ENCODE peak calls at places on chromosomes 2 and 18, in nine cellular contexts. G is NB4, R is fibroblast of the aortic adventitia, O is GM23338, D is fibroblast of pulmonary artery, Y is left ventricle myocardium inferior, E is Peyer's patch, F is astrocyte of the spinal cord, H is cardiac muscle cell. L is an unnamed sample.

GRCh38 chr2:119255760-119256573 is 32.3 kb downstream of the STEAP3 start:
- DNase-seq in G (peak; percentile 16), R (peak; percentile 95), O (peak; percentile 77), D (peak; percentile 97), Y (no peak), E (no peak), F (peak; percentile 97), H (no peak), L (peak; percentile 93)

GRCh38 chr2:41992700-41993070 is 55.1 kb upstream of the PKDCC start:
- DNase-seq in G (no peak), R (no peak), O (no peak), D (no peak), Y (no peak), E (no peak), F (no peak), H (no peak), L (no peak)

GRCh38 chr18:63022429-63023022 is 297.0 kb downstream of the BCL2 start:
- DNase-seq in G (peak; percentile 21), R (no peak), O (peak; percentile 78), D (no peak), Y (no peak), E (no peak), F (no peak), H (peak; percentile 12), L (no peak)

GRCh38 chr2:95043300-95043786 is 17.8 kb downstream of the MAL start:
- DNase-seq in G (no peak), R (peak; percentile 79), O (no peak), D (peak; percentile 87), Y (peak; percentile 92), E (peak; percentile 46), F (peak; percentile 71), H (peak; percentile 23), L (peak; percentile 80)

GRCh38 chr2:120831106-120831505 is 95.4 kb downstream of the GLI2 start:
- DNase-seq in G (no peak), R (no peak), O (no peak), D (no peak), Y (no peak), E (peak; percentile 31), F (no peak), H (no peak), L (no peak)

GRCh38 chr2:57869763-57870344 is 176.8 kb upstream of the VRK2 start:
- DNase-seq in G (no peak), R (no peak), O (no peak), D (no peak), Y (no peak), E (no peak), F (no peak), H (no peak), L (no peak)

GRCh38 chr2:71291398-71291797 is 40.2 kb upstream of the ZNF638 start:
- DNase-seq in G (no peak), R (no peak), O (no peak), D (no peak), Y (no peak), E (no peak), F (no peak), H (no peak), L (no peak)

GRCh38 chr2:233404227-233404626 is 49.9 kb downstream of the DGKD start:
- DNase-seq in G (peak; percentile 63), R (peak; percentile 53), O (peak; percentile 59), D (peak; percentile 69), Y (no peak), E (no peak), F (peak; percentile 33), H (peak; percentile 48), L (peak; percentile 71)

GRCh38 chr2:125330133-125330532 is 1305.0 kb downstream of the CNTNAP5 start:
- DNase-seq in G (no peak), R (no peak), O (no peak), D (no peak), Y (no peak), E (no peak), F (no peak), H (no peak), L (no peak)

GRCh38 chr2:31087491-31087890 is 50.7 kb downstream of the GALNT14 start:
- DNase-seq in G (no peak), R (no peak), O (no peak), D (no peak), Y (no peak), E (no peak), F (no peak), H (no peak), L (no peak)

GRCh38 chr2:122031544-122032263 is 276.3 kb downstream of the TSN start:
- DNase-seq in G (no peak), R (no peak), O (no peak), D (peak; percentile 44), Y (peak; percentile 27), E (no peak), F (no peak), H (no peak), L (peak; percentile 51)

GRCh38 chr2:9288233-9288632 is 81.6 kb downstream of the ASAP2 start:
- DNase-seq in G (no peak), R (peak; percentile 91), O (no peak), D (peak; percentile 78), Y (no peak), E (no peak), F (peak; percentile 97), H (no peak), L (peak; percentile 98)

GRCh38 chr2:150125188-150125587 is 362.3 kb downstream of the RND3 start:
- DNase-seq in G (no peak), R (no peak), O (no peak), D (no peak), Y (no peak), E (no peak), F (no peak), H (no peak), L (no peak)

GRCh38 chr2:5389740-5390139 is 302.4 kb upstream of the SOX11 start:
- DNase-seq in G (no peak), R (no peak), O (no peak), D (no peak), Y (peak; percentile 20), E (no peak), F (no peak), H (no peak), L (no peak)

GRCh38 chr2:224591245-224591644 is 6.1 kb upstream of the CUL3 start:
- DNase-seq in G (no peak), R (no peak), O (no peak), D (no peak), Y (no peak), E (no peak), F (no peak), H (no peak), L (no peak)

GRCh38 chr2:69916151-69916550 is 1.2 kb downstream of the MXD1 start:
- DNase-seq in G (no peak), R (no peak), O (no peak), D (no peak), Y (no peak), E (no peak), F (no peak), H (no peak), L (no peak)

GRCh38 chr2:158457826-158458616 is 1.3 kb downstream of the PKP4 start:
- DNase-seq in G (peak; percentile 85), R (peak; percentile 47), O (peak; percentile 97), D (peak; percentile 56), Y (peak; percentile 72), E (peak; percentile 93), F (peak; percentile 66), H (peak; percentile 93), L (peak; percentile 59)

GRCh38 chr2:221779614-221780067 is 207.5 kb upstream of the EPHA4 start:
- DNase-seq in G (no peak), R (peak; percentile 99), O (no peak), D (peak; percentile 87), Y (no peak), E (no peak), F (peak; percentile 90), H (no peak), L (peak; percentile 54)

GRCh38 chr2:224520064-224520463 is 65.1 kb downstream of the CUL3 start:
- DNase-seq in G (peak; percentile 34), R (peak; percentile 88), O (no peak), D (peak; percentile 78), Y (no peak), E (no peak), F (peak; percentile 80), H (no peak), L (peak; percentile 79)

GRCh38 chr2:174901075-174901474 is 104.1 kb downstream of the CHN1 start:
- DNase-seq in G (no peak), R (peak; percentile 19), O (no peak), D (no peak), Y (no peak), E (no peak), F (no peak), H (no peak), L (peak; percentile 24)
- H3K4me3 ChIP-seq in G (no peak overlapping the region), R (no peak overlapping the region), O (no peak overlapping the region), D (no peak overlapping the region), Y (peak overlapping the region; percentile 21), E (no peak overlapping the region), F (no peak overlapping the region), H (no peak overlapping the region), L (no peak overlapping the region)

GRCh38 chr2:173956454-173956853 is 8.7 kb downstream of the SP3 start:
- DNase-seq in G (no peak), R (no peak), O (no peak), D (no peak), Y (no peak), E (no peak), F (no peak), H (no peak), L (no peak)

GRCh38 chr2:173955867-173956266 is 9.3 kb downstream of the SP3 start:
- DNase-seq in G (no peak), R (no peak), O (no peak), D (no peak), Y (no peak), E (no peak), F (no peak), H (no peak), L (no peak)

GRCh38 chr2:173957517-173957916 is 7.7 kb downstream of the SP3 start:
- DNase-seq in G (no peak), R (peak; percentile 42), O (no peak), D (no peak), Y (no peak), E (no peak), F (no peak), H (no peak), L (no peak)

GRCh38 chr2:173953047-173953424 is 12.1 kb downstream of the SP3 start:
- DNase-seq in G (no peak), R (no peak), O (no peak), D (no peak), Y (no peak), E (no peak), F (no peak), H (no peak), L (no peak)

GRCh38 chr2:173955004-173955403 is 10.2 kb downstream of the SP3 start:
- DNase-seq in G (peak; percentile 62), R (no peak), O (no peak), D (no peak), Y (no peak), E (no peak), F (no peak), H (no peak), L (no peak)
- TF ChIP-seq CTCF in G (no peak), R (no peak), O (peak; percentile 20), D (no peak), Y (no peak), E (no peak), F (no peak), H (no peak), L (no peak)

GRCh38 chr18:54829856-54830255 is 1.6 kb downstream of the RAB27B start:
- DNase-seq in G (no peak), R (no peak), O (no peak), D (no peak), Y (no peak), E (no peak), F (no peak), H (no peak), L (no peak)
- H3K4me3 ChIP-seq in G (no peak overlapping the region), R (no peak overlapping the region), O (no peak overlapping the region), D (peak overlapping the region; percentile 69), Y (no peak overlapping the region), E (no peak overlapping the region), F (no peak overlapping the region), H (no peak overlapping the region), L (no peak overlapping the region)

GRCh38 chr2:144326845-144327244 is 193.1 kb downstream of the ZEB2 start:
- DNase-seq in G (no peak), R (no peak), O (no peak), D (no peak), Y (no peak), E (no peak), F (no peak), H (no peak), L (no peak)
- TF ChIP-seq CTCF in G (no peak), R (no peak), O (no peak), D (no peak), Y (no peak), E (no peak), F (no peak), H (no peak), L (no peak)